ENCODE peak calls at places on chromosomes 12 and 14, in ten cellular contexts. E, Y, K, X, L, V, U, H, R and S are unnamed samples.

GRCh38 chr12:106227641-106228319 is 20.0 kb downstream of the CKAP4 start:
- DNase-seq in E (no peak), Y (peak), K (peak), X (no peak), L (no peak), V (peak), U (no peak), H (no peak), R (no peak), S (no peak)

GRCh38 chr14:103021817-103022668 is 35.3 kb downstream of the CDC42BPB start:
- DNase-seq in E (no peak), Y (no peak), K (peak), X (peak), L (no peak), V (no peak), U (no peak), H (no peak), R (no peak), S (no peak)

GRCh38 chr14:73027984-73028383 is 1.1 kb upstream of the ZFYVE1 start:
- DNase-seq in E (no peak), Y (no peak), K (no peak), X (no peak), L (no peak), V (no peak), U (no peak), H (no peak), R (no peak), S (no peak)

GRCh38 chr14:68522510-68523325 is 270.1 kb downstream of the ZFP36L1 start:
- DNase-seq in E (no peak), Y (no peak), K (no peak), X (no peak), L (peak), V (peak), U (no peak), H (no peak), R (no peak), S (no peak)

GRCh38 chr12:75478395-75478794 is 2.2 kb upstream of the GLIPR1 start:
- DNase-seq in E (no peak), Y (no peak), K (peak), X (no peak), L (no peak), V (no peak), U (no peak), H (peak), R (peak), S (peak)

GRCh38 chr14:81303258-81303935 is 82.6 kb upstream of the GTF2A1 start:
- DNase-seq in E (peak), Y (no peak), K (no peak), X (no peak), L (peak), V (peak), U (peak), H (peak), R (no peak), S (no peak)

GRCh38 chr12:28795306-28795705 is 353.8 kb upstream of the FAR2 start:
- DNase-seq in E (no peak), Y (no peak), K (peak), X (no peak), L (no peak), V (no peak), U (no peak), H (no peak), R (no peak), S (no peak)

GRCh38 chr12:49902399-49903350 is 1.0 kb downstream of the FAIM2 start:
- DNase-seq in E (no peak), Y (peak), K (no peak), X (no peak), L (no peak), V (peak), U (no peak), H (no peak), R (no peak), S (no peak)

GRCh38 chr14:35533357-35534129 is 421 bp upstream of the INSM2 start:
- DNase-seq in E (peak), Y (peak), K (peak), X (peak), L (peak), V (peak), U (peak), H (peak), R (peak), S (no peak)

GRCh38 chr14:45201908-45202307 is 51.1 kb downstream of the MIS18BP1 start:
- DNase-seq in E (no peak), Y (no peak), K (peak), X (peak), L (peak), V (no peak), U (no peak), H (peak), R (no peak), S (peak)

GRCh38 chr14:93430319-93430801 is 379 bp upstream of the UNC79 start:
- DNase-seq in E (peak), Y (no peak), K (peak), X (no peak), L (peak), V (no peak), U (peak), H (no peak), R (no peak), S (no peak)

GRCh38 chr12:105013892-105014291 is 27.8 kb downstream of the NOPCHAP1 start:
- DNase-seq in E (no peak), Y (no peak), K (peak), X (peak), L (peak), V (no peak), U (no peak), H (no peak), R (peak), S (peak)

GRCh38 chr12:98074286-98074685 is 441.1 kb upstream of the TMPO start:
- DNase-seq in E (no peak), Y (no peak), K (no peak), X (no peak), L (no peak), V (no peak), U (no peak), H (no peak), R (no peak), S (no peak)

GRCh38 chr14:103061482-103061976 is 4.2 kb upstream of the CDC42BPB start:
- DNase-seq in E (no peak), Y (no peak), K (no peak), X (no peak), L (no peak), V (no peak), U (no peak), H (no peak), R (no peak), S (no peak)

GRCh38 chr14:99728981-99729451 is 44.9 kb downstream of the CYP46A1 start:
- DNase-seq in E (peak), Y (no peak), K (no peak), X (no peak), L (no peak), V (peak), U (no peak), H (no peak), R (no peak), S (no peak)

GRCh38 chr12:71460850-71461609 is 21.4 kb downstream of the LGR5 start:
- DNase-seq in E (no peak), Y (no peak), K (no peak), X (no peak), L (no peak), V (no peak), U (no peak), H (no peak), R (no peak), S (no peak)

GRCh38 chr14:60346706-60347105 is 97.7 kb downstream of the PPM1A start:
- DNase-seq in E (no peak), Y (no peak), K (peak), X (no peak), L (no peak), V (no peak), U (no peak), H (no peak), R (no peak), S (no peak)

GRCh38 chr12:47307680-47308399 is 228.1 kb upstream of the AMIGO2 start:
- DNase-seq in E (peak), Y (no peak), K (peak), X (peak), L (peak), V (no peak), U (peak), H (peak), R (peak), S (peak)

GRCh38 chr12:15580431-15580830 is 208.8 kb downstream of the EPS8 start:
- DNase-seq in E (no peak), Y (no peak), K (no peak), X (no peak), L (no peak), V (no peak), U (no peak), H (no peak), R (no peak), S (no peak)

GRCh38 chr12:121441555-121441954 is 41.6 kb downstream of the RNF34 start:
- DNase-seq in E (no peak), Y (no peak), K (no peak), X (no peak), L (no peak), V (no peak), U (no peak), H (peak), R (no peak), S (no peak)

GRCh38 chr12:20220339-20220738 is 148.0 kb upstream of the PDE3A start:
- DNase-seq in E (no peak), Y (no peak), K (peak), X (no peak), L (peak), V (no peak), U (no peak), H (peak), R (no peak), S (peak)

GRCh38 chr12:84397279-84397678 is 515.3 kb downstream of the SLC6A15 start:
- DNase-seq in E (no peak), Y (no peak), K (peak), X (no peak), L (no peak), V (no peak), U (no peak), H (no peak), R (peak), S (no peak)